ENCODE peak calls at places on chromosomes 3 and 15, in six cellular contexts. V, C, Q, D, N and P are unnamed samples.

GRCh38 chr3:109325109-109325508 is 8.8 kb upstream of the DPPA2 start:
- DNase-seq in N (no peak), Q (no peak), D (no peak), C (no peak), V (no peak), P (no peak)

GRCh38 chr3:12670365-12670764 is 6.4 kb upstream of the RAF1 start:
- DNase-seq in D (no peak), N (no peak), V (no peak), C (no peak), Q (no peak), P (no peak)

GRCh38 chr15:85974348-85974705 is 105.3 kb upstream of the AGBL1 start:
- DNase-seq in C (no peak), Q (no peak), N (no peak), D (no peak), V (no peak), P (no peak)

GRCh38 chr15:94972314-94972713 is 741.0 kb downstream of the MCTP2 start:
- DNase-seq in C (no peak), V (no peak), N (no peak), D (no peak), Q (no peak), P (no peak)

GRCh38 chr3:35761311-35761710 is 122.0 kb downstream of the ARPP21 start:
- DNase-seq in C (no peak), Q (no peak), N (no peak), D (no peak), V (no peak), P (no peak)

GRCh38 chr15:95429345-95429744 is 901.2 kb upstream of the NR2F2 start:
- DNase-seq in N (no peak), V (peak), D (no peak), C (no peak), Q (no peak), P (no peak)

GRCh38 chr3:146161725-146162047 is 702 bp upstream of the PLOD2 start:
- DNase-seq in Q (no peak), C (no peak), V (peak), D (peak), N (no peak), P (peak)

GRCh38 chr3:130516645-130517512 is at the start of gene COL6A6:
- DNase-seq in D (peak), C (no peak), V (no peak), N (no peak), Q (no peak), P (no peak)

GRCh38 chr15:29268706-29269484 is 727 bp downstream of the NSMCE3 start:
- DNase-seq in C (peak), D (peak), Q (peak), V (peak), N (no peak), P (peak)

GRCh38 chr15:45644437-45644836 is 9.6 kb downstream of the SQOR start:
- DNase-seq in Q (no peak), V (no peak), C (no peak), N (no peak), D (no peak), P (no peak)

GRCh38 chr15:39596358-39597051 is 15.6 kb downstream of the THBS1 start:
- DNase-seq in V (no peak), C (no peak), Q (no peak), N (no peak), D (peak), P (no peak)

GRCh38 chr3:72453686-72454085 is 394.6 kb downstream of the SHQ1 start:
- DNase-seq in N (no peak), Q (no peak), V (no peak), C (no peak), D (no peak), P (no peak)

GRCh38 chr3:192550356-192550755 is 177.0 kb downstream of the FGF12 start:
- DNase-seq in V (no peak), N (no peak), C (no peak), D (no peak), Q (no peak), P (no peak)

GRCh38 chr3:118199044-118199443 is 835.6 kb downstream of the IGSF11 start:
- DNase-seq in D (no peak), Q (no peak), C (no peak), N (no peak), V (no peak), P (no peak)

GRCh38 chr3:106208979-106209378 is 340.2 kb upstream of the CBLB start:
- DNase-seq in C (no peak), V (no peak), N (no peak), D (peak), Q (no peak), P (no peak)

GRCh38 chr3:62559831-62560445 is 186.6 kb upstream of the FEZF2 start:
- DNase-seq in Q (no peak), D (peak), N (no peak), C (no peak), V (no peak), P (no peak)